ENCODE peak calls at places on chromosomes 11 and 22, in eight cellular contexts. D is adipocyte, B is substantia nigra, R is T1000, J is EL, M is NCI-H524, N is T-helper 2 cell, P is endothelial cell. H is an unnamed sample.

GRCh38 chr22:27975381-27976013 is 56.4 kb upstream of the PITPNB start:
- DNase-seq in D (no peak), M (no peak), J (no peak), B (no peak), P (no peak), R (no peak), N (no peak), H (no peak)

GRCh38 chr11:117395476-117395875 is 67.8 kb downstream of the CEP164 start:
- DNase-seq in R (no peak), M (no peak), P (no peak), D (no peak), B (no peak), N (no peak), J (no peak), H (no peak)

GRCh38 chr11:34730544-34731295 is 109.8 kb downstream of the EHF start:
- DNase-seq in J (no peak), D (no peak), M (no peak), N (no peak), B (no peak), P (no peak), R (no peak), H (no peak)

GRCh38 chr11:65927904-65928397 is 8.7 kb downstream of the DRAP1 start:
- DNase-seq in D (no peak), R (no peak), N (peak; percentile 61), M (no peak), J (no peak), B (peak; percentile 25), P (no peak), H (no peak)

GRCh38 chr11:65960824-65961266 is 689 bp upstream of the SART1 start:
- DNase-seq in B (no peak), N (no peak), R (no peak), M (no peak), D (no peak), P (no peak), J (no peak), H (no peak)

GRCh38 chr11:113723706-113724246 is 17.7 kb upstream of the TMPRSS5 start:
- DNase-seq in R (no peak), P (no peak), M (peak; percentile 70), D (no peak), B (no peak), J (no peak), N (no peak), H (no peak)

GRCh38 chr11:57778318-57779037 is 16.9 kb downstream of the CTNND1 start:
- DNase-seq in J (peak; percentile 99), D (peak; percentile 94), B (peak; percentile 78), M (no peak), P (peak; percentile 76), R (peak; percentile 78), N (no peak), H (no peak)

GRCh38 chr11:63845305-63845704 is 6.4 kb downstream of the MARK2 start:
- DNase-seq in M (no peak), R (no peak), B (no peak), D (peak; percentile 63), P (no peak), N (no peak), J (peak; percentile 76), H (no peak)

GRCh38 chr11:113488931-113489351 is 13.7 kb upstream of the DRD2 start:
- DNase-seq in D (no peak), R (no peak), J (no peak), N (no peak), M (peak; percentile 98), B (no peak), P (no peak), H (no peak)

GRCh38 chr22:43110927-43111623 is 525 bp downstream of the BIK start:
- DNase-seq in M (no peak), J (no peak), B (no peak), D (peak; percentile 21), N (peak; percentile 34), P (no peak), R (no peak), H (no peak)

GRCh38 chr22:46706060-46706459 is 32.0 kb downstream of the CERK start:
- DNase-seq in B (no peak), P (no peak), D (no peak), J (no peak), R (no peak), M (no peak), N (no peak), H (no peak)